ENCODE peak calls at places on chromosomes 11 and 22, in six cellular contexts. One of them, this sample, is unnamed.

GRCh38 chr11:5666396-5666780 is 18.5 kb downstream of the TRIM5 start:
- DNase-seq in endothelial cell of umbilical vein: no peak
- DNase-seq in GM12878: no peak
- DNase-seq in HepG2: no peak
- DNase-seq in A549: no peak
- DNase-seq in K562: no peak
- DNase-seq in this sample: no peak

GRCh38 chr22:17563936-17564391 is 666 bp downstream of the SLC25A18 start:
- DNase-seq in endothelial cell of umbilical vein: no peak
- DNase-seq in K562: no peak
- DNase-seq in A549: no peak
- DNase-seq in HepG2: no peak
- DNase-seq in GM12878: no peak
- DNase-seq in this sample: no peak

GRCh38 chr11:111299111-111300026 is 1.0 kb downstream of the POU2AF3 start:
- DNase-seq in K562: no peak
- DNase-seq in GM12878: no peak
- DNase-seq in HepG2: peak; percentile 46
- DNase-seq in endothelial cell of umbilical vein: peak; percentile 11
- DNase-seq in A549: peak; percentile 58
- DNase-seq in this sample: no peak

GRCh38 chr11:124075841-124076571 is 34.9 kb upstream of the OR10G7 start:
- DNase-seq in HepG2: no peak
- DNase-seq in endothelial cell of umbilical vein: peak; percentile 14
- DNase-seq in A549: peak; percentile 10
- DNase-seq in GM12878: no peak
- DNase-seq in K562: no peak
- DNase-seq in this sample: peak; percentile 32

GRCh38 chr11:131745405-131745804 is 375.0 kb downstream of the NTM start:
- DNase-seq in HepG2: no peak
- DNase-seq in A549: no peak
- DNase-seq in K562: no peak
- DNase-seq in endothelial cell of umbilical vein: peak; percentile 78
- DNase-seq in GM12878: no peak
- DNase-seq in this sample: no peak

GRCh38 chr11:1731451-1732059 is 18.8 kb downstream of the IFITM10 start:
- DNase-seq in GM12878: no peak
- DNase-seq in HepG2: no peak
- DNase-seq in endothelial cell of umbilical vein: no peak
- DNase-seq in A549: no peak
- DNase-seq in K562: no peak
- DNase-seq in this sample: no peak

GRCh38 chr11:26011474-26011873 is 320.5 kb upstream of the ANO3 start:
- DNase-seq in K562: no peak
- DNase-seq in GM12878: no peak
- DNase-seq in endothelial cell of umbilical vein: no peak
- DNase-seq in HepG2: no peak
- DNase-seq in A549: no peak
- DNase-seq in this sample: no peak

GRCh38 chr11:66700337-66700736 is 22.6 kb upstream of the RBM4B start:
- DNase-seq in GM12878: no peak
- DNase-seq in A549: no peak
- DNase-seq in endothelial cell of umbilical vein: no peak
- DNase-seq in HepG2: no peak
- DNase-seq in K562: no peak
- DNase-seq in this sample: no peak

GRCh38 chr11:130606181-130606580 is 157.7 kb downstream of the ADAMTS15 start:
- DNase-seq in HepG2: no peak
- DNase-seq in GM12878: no peak
- DNase-seq in endothelial cell of umbilical vein: no peak
- DNase-seq in A549: no peak
- DNase-seq in K562: no peak
- DNase-seq in this sample: no peak

GRCh38 chr22:48299124-48299523 is 1528.5 kb downstream of the BRD1 start:
- DNase-seq in A549: no peak
- DNase-seq in K562: no peak
- DNase-seq in HepG2: no peak
- DNase-seq in GM12878: no peak
- DNase-seq in endothelial cell of umbilical vein: no peak
- DNase-seq in this sample: no peak

GRCh38 chr11:19079643-19080440 is 19.3 kb upstream of the MRGPRX2 start:
- DNase-seq in A549: no peak
- DNase-seq in endothelial cell of umbilical vein: peak; percentile 89
- DNase-seq in K562: no peak
- DNase-seq in GM12878: no peak
- DNase-seq in HepG2: no peak
- DNase-seq in this sample: no peak

DNA sequence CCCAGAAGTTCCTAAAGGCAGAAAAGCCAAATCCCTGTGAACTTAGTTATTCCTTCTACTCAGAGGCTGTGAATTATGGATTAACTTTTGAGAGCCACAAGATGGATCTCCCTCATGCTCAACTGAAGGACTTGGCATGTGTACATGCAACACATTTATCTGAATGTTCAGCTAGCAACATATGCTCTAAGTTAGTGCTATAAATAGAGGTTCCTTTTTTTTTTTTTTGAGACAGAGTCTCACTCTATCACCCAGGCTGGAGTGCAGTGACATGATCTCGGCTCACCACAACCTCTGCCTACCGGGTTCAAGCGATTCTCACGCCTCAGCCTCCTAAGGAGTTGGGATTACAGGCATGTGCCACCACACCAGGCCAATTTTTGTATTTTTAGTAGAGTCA is 40.1 kb downstream of the EIF4ENIF1 start:
- DNase-seq in A549: no peak
- DNase-seq in HepG2: no peak
- DNase-seq in K562: no peak
- DNase-seq in endothelial cell of umbilical vein: no peak
- DNase-seq in GM12878: no peak
- DNase-seq in this sample: no peak
- TF ChIP-seq MYC in A549: no peak
- TF ChIP-seq MYC in HepG2: no peak
- TF ChIP-seq MYC in K562: no peak
- TF ChIP-seq MYC in endothelial cell of umbilical vein: no peak
- TF ChIP-seq MYC in GM12878: no peak
- TF ChIP-seq MYC in this sample: no peak

GRCh38 chr11:77149716-77150392 is 21.8 kb downstream of the MYO7A start:
- DNase-seq in GM12878: no peak
- DNase-seq in A549: no peak
- DNase-seq in endothelial cell of umbilical vein: no peak
- DNase-seq in K562: no peak
- DNase-seq in HepG2: no peak
- DNase-seq in this sample: no peak

GRCh38 chr11:77148963-77149715 is 21.1 kb downstream of the MYO7A start:
- DNase-seq in K562: no peak
- DNase-seq in endothelial cell of umbilical vein: no peak
- DNase-seq in A549: no peak
- DNase-seq in GM12878: no peak
- DNase-seq in HepG2: no peak
- DNase-seq in this sample: no peak

GRCh38 chr11:77151804-77152513 is 23.9 kb downstream of the MYO7A start:
- DNase-seq in A549: no peak
- DNase-seq in endothelial cell of umbilical vein: no peak
- DNase-seq in K562: no peak
- DNase-seq in GM12878: peak; percentile 5
- DNase-seq in HepG2: no peak
- DNase-seq in this sample: peak; percentile 94

GRCh38 chr11:77152846-77153245 is 24.8 kb downstream of the MYO7A start:
- DNase-seq in HepG2: no peak
- DNase-seq in endothelial cell of umbilical vein: no peak
- DNase-seq in K562: no peak
- DNase-seq in A549: no peak
- DNase-seq in GM12878: no peak
- DNase-seq in this sample: no peak

GRCh38 chr11:77150836-77151235 is 22.8 kb downstream of the MYO7A start:
- DNase-seq in K562: no peak
- DNase-seq in GM12878: no peak
- DNase-seq in A549: no peak
- DNase-seq in HepG2: no peak
- DNase-seq in endothelial cell of umbilical vein: no peak
- DNase-seq in this sample: no peak
- TF ChIP-seq MYC in K562: no peak
- TF ChIP-seq MYC in GM12878: no peak
- TF ChIP-seq MYC in A549: no peak
- TF ChIP-seq MYC in HepG2: no peak
- TF ChIP-seq MYC in endothelial cell of umbilical vein: no peak
- TF ChIP-seq MYC in this sample: no peak

DNA sequence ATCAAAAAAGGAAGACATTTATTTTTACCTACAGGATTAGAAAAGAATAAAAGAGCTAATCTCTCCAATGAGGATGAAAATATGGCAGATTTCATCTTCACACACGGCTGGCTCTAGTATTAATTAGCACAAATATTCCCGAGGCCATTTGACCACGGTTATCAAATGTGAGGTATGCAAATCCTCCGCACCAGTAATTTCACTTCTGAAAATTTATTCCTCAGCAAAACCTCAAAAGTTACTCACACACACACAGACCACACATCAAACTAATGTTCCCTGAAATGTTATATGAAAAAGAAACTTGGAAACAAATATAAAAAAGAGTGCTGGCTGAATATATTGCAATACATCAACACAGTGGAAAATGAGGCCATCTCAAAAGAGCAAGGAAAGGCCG is 32.8 kb downstream of the CELSR1 start:
- DNase-seq in K562: no peak
- DNase-seq in GM12878: no peak
- DNase-seq in HepG2: no peak
- DNase-seq in endothelial cell of umbilical vein: no peak
- DNase-seq in A549: no peak
- DNase-seq in this sample: no peak
- TF ChIP-seq MYC in K562: no peak
- TF ChIP-seq MYC in GM12878: no peak
- TF ChIP-seq MYC in HepG2: no peak
- TF ChIP-seq MYC in endothelial cell of umbilical vein: no peak
- TF ChIP-seq MYC in A549: no peak
- TF ChIP-seq MYC in this sample: no peak

GRCh38 chr11:32343325-32344008 is 91.9 kb downstream of the WT1 start:
- DNase-seq in HepG2: no peak
- DNase-seq in endothelial cell of umbilical vein: no peak
- DNase-seq in K562: no peak
- DNase-seq in A549: no peak
- DNase-seq in GM12878: no peak
- DNase-seq in this sample: no peak
- TF ChIP-seq MYC in HepG2: no peak
- TF ChIP-seq MYC in endothelial cell of umbilical vein: no peak
- TF ChIP-seq MYC in K562: no peak
- TF ChIP-seq MYC in A549: no peak
- TF ChIP-seq MYC in GM12878: no peak
- TF ChIP-seq MYC in this sample: no peak

DNA sequence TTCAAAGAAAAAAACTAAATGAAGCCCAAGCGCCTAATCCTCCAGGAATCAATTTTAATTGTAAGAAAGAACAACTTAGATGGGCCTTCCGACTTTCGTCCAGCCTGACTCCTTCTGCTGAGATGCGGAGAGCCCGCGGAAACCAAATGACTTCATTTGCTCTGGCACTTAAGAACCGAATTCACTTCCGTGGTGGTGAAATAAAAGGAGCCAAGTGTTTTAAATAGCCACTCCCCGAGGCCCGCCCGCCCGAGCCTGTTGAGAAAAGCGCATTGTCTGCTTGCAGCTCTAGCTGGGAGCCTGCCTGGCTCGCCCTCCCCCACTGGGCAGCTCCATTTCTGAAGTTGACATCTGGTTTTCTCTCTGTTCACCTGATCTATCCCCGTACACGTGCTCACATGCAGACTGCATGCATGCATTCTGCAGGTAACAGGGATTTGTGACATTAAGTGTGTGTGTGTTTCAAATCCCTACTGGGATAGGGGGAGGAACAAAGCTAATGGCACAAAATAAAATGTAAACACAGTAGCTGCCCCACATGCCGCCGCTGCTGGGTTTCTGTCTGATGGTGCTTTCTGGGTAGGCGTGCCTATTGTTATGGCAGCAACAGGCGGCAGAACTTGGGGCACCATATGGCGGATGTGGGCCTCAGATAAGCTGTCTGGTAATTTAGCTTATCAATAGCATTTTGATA is 6.2 kb downstream of the TEAD1 start:
- DNase-seq in A549: no peak
- DNase-seq in GM12878: no peak
- DNase-seq in endothelial cell of umbilical vein: no peak
- DNase-seq in HepG2: peak; percentile 44
- DNase-seq in K562: no peak
- DNase-seq in this sample: peak; percentile 49
- TF ChIP-seq MYC in A549: no peak
- TF ChIP-seq MYC in GM12878: no peak
- TF ChIP-seq MYC in endothelial cell of umbilical vein: no peak
- TF ChIP-seq MYC in HepG2: no peak
- TF ChIP-seq MYC in K562: no peak
- TF ChIP-seq MYC in this sample: no peak

GRCh38 chr22:44003776-44004460 is 20.2 kb upstream of the PARVB start:
- DNase-seq in K562: peak; percentile 23
- DNase-seq in A549: no peak
- DNase-seq in endothelial cell of umbilical vein: peak; percentile 60
- DNase-seq in GM12878: no peak
- DNase-seq in HepG2: no peak
- DNase-seq in this sample: no peak

GRCh38 chr22:44000123-44000522 is 24.0 kb upstream of the PARVB start:
- DNase-seq in HepG2: peak; percentile 27
- DNase-seq in K562: no peak
- DNase-seq in endothelial cell of umbilical vein: no peak
- DNase-seq in GM12878: no peak
- DNase-seq in A549: no peak
- DNase-seq in this sample: no peak

GRCh38 chr22:44003016-44003775 is 20.9 kb upstream of the PARVB start:
- DNase-seq in endothelial cell of umbilical vein: peak; percentile 31
- DNase-seq in GM12878: no peak
- DNase-seq in K562: no peak
- DNase-seq in A549: no peak
- DNase-seq in HepG2: no peak
- DNase-seq in this sample: no peak

GRCh38 chr22:44002324-44002723 is 21.8 kb upstream of the PARVB start:
- DNase-seq in A549: no peak
- DNase-seq in HepG2: no peak
- DNase-seq in endothelial cell of umbilical vein: peak; percentile 4
- DNase-seq in GM12878: no peak
- DNase-seq in K562: no peak
- DNase-seq in this sample: no peak

GRCh38 chr22:44005524-44005923 is 18.6 kb upstream of the PARVB start:
- DNase-seq in GM12878: no peak
- DNase-seq in A549: no peak
- DNase-seq in endothelial cell of umbilical vein: no peak
- DNase-seq in K562: no peak
- DNase-seq in HepG2: no peak
- DNase-seq in this sample: peak; percentile 82
- TF ChIP-seq MYC in GM12878: no peak
- TF ChIP-seq MYC in A549: no peak
- TF ChIP-seq MYC in endothelial cell of umbilical vein: no peak
- TF ChIP-seq MYC in K562: no peak
- TF ChIP-seq MYC in HepG2: no peak
- TF ChIP-seq MYC in this sample: no peak